ENCODE peak calls at places on chromosomes 1 and 21, in five cellular contexts. O is K562, R is WTC11, M is HepG2, E is A549. Y is an unnamed sample.

GRCh38 chr21:31897311-31897710 is 24.5 kb downstream of the HUNK start:
- DNase-seq in O (no peak), M (no peak), R (no peak), E (no peak), Y (no peak)

GRCh38 chr1:168728452-168729404 is at the start of gene DPT:
- DNase-seq in O (no peak), E (no peak), M (no peak), R (no peak), Y (no peak)

GRCh38 chr21:45997205-45997494 is 15.6 kb downstream of the COL6A1 start:
- DNase-seq in M (no peak), R (no peak), E (no peak), O (no peak), Y (no peak)

GRCh38 chr1:244456586-244456985 is 4.5 kb upstream of the CATSPERE start:
- DNase-seq in E (no peak), M (no peak), O (no peak), R (no peak), Y (no peak)

GRCh38 chr1:197774691-197775281 is 494 bp downstream of the DENND1B start:
- DNase-seq in M (peak), O (peak), R (peak), E (peak), Y (peak)

GRCh38 chr1:203638914-203639313 is 12.3 kb downstream of the ATP2B4 start:
- DNase-seq in O (no peak), M (no peak), R (no peak), E (no peak), Y (peak)

GRCh38 chr1:64473367-64473766 is 3.4 kb downstream of the CACHD1 start:
- DNase-seq in O (no peak), R (no peak), M (no peak), E (no peak), Y (no peak)

GRCh38 chr1:60989745-60990718 is 92.3 kb upstream of the NFIA start:
- DNase-seq in R (no peak), M (no peak), O (no peak), E (no peak), Y (peak)

GRCh38 chr1:147717706-147718097 is 42.7 kb downstream of the GJA5 start:
- DNase-seq in E (no peak), M (no peak), R (no peak), O (no peak), Y (no peak)

GRCh38 chr1:58718435-58718834 is 18.6 kb upstream of the MYSM1 start:
- DNase-seq in M (no peak), O (no peak), R (no peak), E (no peak), Y (peak)

GRCh38 chr21:42285569-42286245 is 29.5 kb downstream of the TFF3 start:
- DNase-seq in M (no peak), O (no peak), R (no peak), E (no peak), Y (no peak)

GRCh38 chr1:99681583-99681982 is 35.7 kb downstream of the PALMD start:
- DNase-seq in M (no peak), O (no peak), E (no peak), R (no peak), Y (no peak)

GRCh38 chr1:151887028-151887427 is 22.3 kb downstream of the THEM4 start:
- DNase-seq in E (no peak), R (no peak), O (no peak), M (no peak), Y (peak)

GRCh38 chr1:37438037-37438970 is 36.1 kb upstream of the ZC3H12A start:
- DNase-seq in M (no peak), O (no peak), E (no peak), R (no peak), Y (no peak)

GRCh38 chr21:16580661-16581060 is 850.9 kb downstream of the USP25 start:
- DNase-seq in O (no peak), E (no peak), R (no peak), M (no peak), Y (no peak)

GRCh38 chr1:117048431-117049133 is 11.5 kb upstream of the TTF2 start:
- DNase-seq in R (no peak), E (no peak), M (no peak), O (no peak), Y (no peak)

GRCh38 chr1:219805191-219805590 is 123.2 kb downstream of the SLC30A10 start:
- DNase-seq in R (no peak), E (no peak), O (no peak), M (no peak), Y (no peak)

GRCh38 chr1:195376190-195376589 is 1232.0 kb downstream of the KCNT2 start:
- DNase-seq in M (peak), O (no peak), E (peak), R (no peak), Y (no peak)

GRCh38 chr1:91704746-91705145 is 181.2 kb downstream of the TGFBR3 start:
- DNase-seq in E (no peak), O (no peak), R (no peak), M (no peak), Y (no peak)

GRCh38 chr1:204647114-204647804 is 38.3 kb downstream of the LRRN2 start:
- DNase-seq in M (peak), E (peak), O (peak), R (peak), Y (peak)

GRCh38 chr1:1799716-1800115 is 21.4 kb upstream of the NADK start:
- DNase-seq in E (no peak), M (no peak), O (no peak), R (no peak), Y (no peak)

GRCh38 chr1:246724725-246725095 is 501 bp downstream of the SCCPDH start:
- DNase-seq in O (peak), M (no peak), R (peak), E (peak), Y (peak)

GRCh38 chr21:44994016-44994365 is 54.2 kb downstream of the SLX9 start:
- DNase-seq in M (no peak), O (no peak), R (no peak), E (no peak), Y (no peak)

GRCh38 chr1:151175910-151176309 is at the start of gene TMOD4:
- DNase-seq in M (no peak), O (peak), R (peak), E (no peak), Y (peak)

GRCh38 chr1:235169986-235170385 is 8.9 kb upstream of the RBM34 start:
- DNase-seq in R (no peak), M (no peak), O (no peak), E (no peak), Y (no peak)

GRCh38 chr1:98325646-98326441 is 335.7 kb upstream of the SNX7 start:
- DNase-seq in O (no peak), E (no peak), R (no peak), M (peak), Y (peak)

GRCh38 chr1:33815061-33815460 is 48.8 kb upstream of the HMGB4 start:
- DNase-seq in R (no peak), M (no peak), O (no peak), E (no peak), Y (no peak)

GRCh38 chr1:9413143-9413876 is 120.6 kb downstream of the SPSB1 start:
- DNase-seq in M (no peak), O (no peak), R (no peak), E (peak), Y (peak)

GRCh38 chr1:229596961-229597699 is 28.8 kb downstream of the TAF5L start:
- DNase-seq in M (no peak), E (no peak), O (no peak), R (no peak), Y (no peak)

GRCh38 chr1:232417849-232418248 is 212.1 kb downstream of the SIPA1L2 start:
- DNase-seq in E (no peak), M (no peak), R (no peak), O (no peak), Y (no peak)

GRCh38 chr1:17485280-17485679 is 45.8 kb upstream of the RCC2 start:
- DNase-seq in E (no peak), O (no peak), M (no peak), R (peak), Y (no peak)

GRCh38 chr1:212782422-212783154 is 9.0 kb downstream of the NSL1 start:
- DNase-seq in R (no peak), M (peak), E (no peak), O (no peak), Y (peak)

GRCh38 chr1:83927061-83927460 is 71.9 kb downstream of the TTLL7 start:
- DNase-seq in R (no peak), O (no peak), M (no peak), E (no peak), Y (no peak)

GRCh38 chr1:152870831-152871730 is 7.0 kb upstream of the SMCP start:
- DNase-seq in O (peak), R (peak), M (peak), E (peak), Y (peak)

GRCh38 chr1:208238710-208239517 is 5.3 kb downstream of the PLXNA2 start:
- DNase-seq in R (peak), M (no peak), O (peak), E (peak), Y (peak)

GRCh38 chr1:226664413-226665101 is 74.5 kb downstream of the ITPKB start:
- DNase-seq in M (no peak), E (no peak), O (no peak), R (no peak), Y (peak)

GRCh38 chr1:170967042-170967910 is 31.9 kb downstream of the MROH9 start:
- DNase-seq in M (peak), R (no peak), E (peak), O (no peak), Y (peak)

GRCh38 chr21:33053986-33054385 is 16.0 kb upstream of the OLIG1 start:
- DNase-seq in O (no peak), M (no peak), E (no peak), R (no peak), Y (no peak)

GRCh38 chr21:38080888-38081287 is 164.6 kb upstream of the KCNJ6 start:
- DNase-seq in R (no peak), M (no peak), E (no peak), O (no peak), Y (no peak)

GRCh38 chr21:38082936-38083335 is 166.7 kb upstream of the KCNJ6 start:
- DNase-seq in E (no peak), R (no peak), O (no peak), M (no peak), Y (no peak)

GRCh38 chr21:38081663-38082062 is 165.4 kb upstream of the KCNJ6 start:
- DNase-seq in M (no peak), E (no peak), O (no peak), R (no peak), Y (no peak)

GRCh38 chr21:38086580-38086979 is 170.2 kb upstream of the KCNJ15 start:
- DNase-seq in O (no peak), E (no peak), M (no peak), R (no peak), Y (no peak)

GRCh38 chr21:38083534-38083933 is 167.3 kb upstream of the KCNJ6 start:
- DNase-seq in M (no peak), R (no peak), O (no peak), E (no peak), Y (no peak)
- TF ChIP-seq MAX in M (no peak), R (no peak), O (no peak), E (no peak), Y (no peak)

DNA sequence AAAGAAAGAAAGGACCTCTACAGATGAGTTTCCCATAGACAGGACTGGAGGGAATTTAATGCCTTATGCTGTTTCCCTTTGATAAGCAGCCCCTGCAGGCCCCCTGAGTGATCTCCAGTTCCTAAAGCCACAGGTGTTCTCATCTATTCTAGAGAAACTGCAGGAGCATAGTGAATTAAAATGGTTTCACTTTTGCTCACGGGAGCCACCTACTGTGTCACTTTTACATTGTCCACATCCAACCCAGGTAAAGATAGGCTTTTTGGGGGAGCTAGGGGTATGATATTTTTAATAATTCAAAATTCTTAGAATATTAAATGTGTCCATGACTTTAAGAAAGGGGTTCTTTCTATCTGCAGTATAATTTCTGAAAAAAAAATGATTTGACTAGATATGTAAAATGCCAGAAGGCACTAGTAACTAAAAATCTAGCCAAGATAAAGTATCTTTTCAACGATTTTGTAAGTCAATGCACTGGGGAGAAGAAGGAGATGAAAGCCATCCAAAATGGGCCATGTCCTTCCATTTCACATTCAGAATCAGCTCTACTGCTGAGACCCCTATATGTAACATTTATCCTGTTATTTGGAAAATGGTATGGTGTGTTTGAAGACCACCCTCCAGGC is 267.3 kb upstream of the DUSP10 start:
- DNase-seq in M (peak), R (peak), E (peak), O (peak), Y (peak)
- TF ChIP-seq MAX in M (no peak), R (no peak), E (no peak), O (no peak), Y (no peak)

GRCh38 chr1:25650219-25650576 is 33.6 kb downstream of the MAN1C1 start:
- DNase-seq in E (no peak), R (no peak), M (no peak), O (no peak), Y (no peak)
- TF ChIP-seq MAX in E (no peak), R (no peak), M (no peak), O (no peak), Y (no peak)

GRCh38 chr1:108192581-108192980 is 7.6 kb downstream of the SLC25A24 start:
- DNase-seq in O (no peak), E (no peak), M (no peak), R (no peak), Y (no peak)
- TF ChIP-seq MAX in O (no peak), E (no peak), M (no peak), R (no peak), Y (no peak)